ENCODE peak calls at places on chromosomes 12 and 14, in nine cellular contexts. G, K, U, X, W, V, I, A and Y are unnamed samples. For H3K9me3 and H3K27me3, the result is how much of the 10 kb centered on the place peaks cover.

GRCh38 chr12:5258498-5258897 is 173.4 kb upstream of the NTF3 start:
- DNase-seq in U (no peak), I (no peak), G (no peak), X (no peak), K (no peak), V (no peak), W (no peak), A (no peak), Y (no peak)

GRCh38 chr14:105144231-105144665 is 24.3 kb downstream of the JAG2 start:
- DNase-seq in G (no peak), K (peak), W (no peak), U (no peak), A (no peak), I (no peak), V (peak), X (peak), Y (no peak)

GRCh38 chr14:77955816-77956796 is 156.2 kb downstream of the ADCK1 start:
- DNase-seq in A (no peak), X (no peak), V (no peak), I (no peak), W (peak), G (no peak), U (no peak), K (no peak), Y (no peak)

GRCh38 chr12:42756841-42757661 is 167.5 kb upstream of the PRICKLE1 start:
- DNase-seq in A (no peak), K (no peak), G (no peak), W (peak), I (no peak), V (peak), U (no peak), X (no peak), Y (peak)

GRCh38 chr12:122137681-122138080 is 36.3 kb downstream of the IL31 start:
- DNase-seq in A (peak), X (peak), I (no peak), G (no peak), U (no peak), V (no peak), W (peak), K (no peak), Y (no peak)

GRCh38 chr12:92582466-92582865 is 120.3 kb upstream of the PLEKHG7 start:
- DNase-seq in V (no peak), X (no peak), W (no peak), A (no peak), G (no peak), I (no peak), U (no peak), K (no peak), Y (no peak)

GRCh38 chr12:66103011-66103913 is 27.3 kb downstream of the LLPH start:
- DNase-seq in G (no peak), U (no peak), X (no peak), K (no peak), A (no peak), I (no peak), W (peak), V (no peak), Y (no peak)

GRCh38 chr12:115632323-115632722 is 645.2 kb downstream of the MED13L start:
- DNase-seq in W (no peak), I (no peak), V (no peak), A (no peak), G (no peak), K (no peak), U (no peak), X (no peak), Y (no peak)

GRCh38 chr14:52422650-52423356 is 108.7 kb downstream of the PTGER2 start:
- DNase-seq in V (no peak), I (no peak), U (no peak), W (no peak), X (no peak), K (no peak), A (no peak), G (no peak), Y (no peak)

GRCh38 chr12:56644654-56645053 is 1.1 kb downstream of the ATP5F1B start:
- DNase-seq in G (no peak), K (no peak), I (no peak), A (no peak), U (no peak), W (no peak), X (no peak), V (no peak), Y (no peak)

GRCh38 chr12:119341988-119342387 is 7.5 kb downstream of the CCDC60 start:
- DNase-seq in X (no peak), G (no peak), W (no peak), V (no peak), I (no peak), K (no peak), U (no peak), A (no peak), Y (no peak)

GRCh38 chr14:104971447-104972240 is 6.5 kb downstream of the AHNAK2 start:
- DNase-seq in U (no peak), K (peak), I (no peak), A (no peak), G (no peak), V (no peak), X (peak), W (no peak), Y (peak)

GRCh38 chr14:77141592-77142288 is at the start of gene ZDHHC22:
- DNase-seq in V (no peak), W (no peak), G (no peak), I (no peak), X (peak), U (no peak), K (no peak), A (no peak), Y (no peak)

GRCh38 chr12:50483488-50483887 is 21.3 kb upstream of the DIP2B start:
- DNase-seq in I (no peak), K (no peak), X (no peak), V (no peak), U (no peak), A (no peak), W (no peak), G (no peak), Y (no peak)

GRCh38 chr14:100305446-100306255 is 593 bp downstream of the SLC25A29 start:
- DNase-seq in A (peak), V (no peak), X (peak), W (peak), U (peak), I (no peak), G (peak), K (no peak), Y (peak)

GRCh38 chr12:57695770-57696432 is 2.0 kb downstream of the OS9 start:
- DNase-seq in K (no peak), G (no peak), A (no peak), W (no peak), U (no peak), X (no peak), I (no peak), V (no peak), Y (no peak)

GRCh38 chr12:67415473-67415872 is 146.3 kb downstream of the CAND1 start:
- DNase-seq in X (peak), U (peak), K (no peak), W (peak), V (no peak), G (peak), A (peak), I (no peak), Y (no peak)

GRCh38 chr12:28050606-28051005 is 78.1 kb upstream of the PTHLH start:
- DNase-seq in U (no peak), G (no peak), I (no peak), X (no peak), V (no peak), K (no peak), W (no peak), A (no peak), Y (no peak)

GRCh38 chr14:86673523-86673969 is 1143.6 kb downstream of the FLRT2 start:
- DNase-seq in K (no peak), G (no peak), W (no peak), X (no peak), A (no peak), V (peak), U (no peak), I (no peak), Y (no peak)

GRCh38 chr14:57869530-57870088 is 3.7 kb upstream of the SLC35F4 start:
- DNase-seq in I (no peak), U (no peak), V (no peak), A (no peak), W (no peak), G (no peak), K (no peak), X (no peak), Y (no peak)

DNA sequence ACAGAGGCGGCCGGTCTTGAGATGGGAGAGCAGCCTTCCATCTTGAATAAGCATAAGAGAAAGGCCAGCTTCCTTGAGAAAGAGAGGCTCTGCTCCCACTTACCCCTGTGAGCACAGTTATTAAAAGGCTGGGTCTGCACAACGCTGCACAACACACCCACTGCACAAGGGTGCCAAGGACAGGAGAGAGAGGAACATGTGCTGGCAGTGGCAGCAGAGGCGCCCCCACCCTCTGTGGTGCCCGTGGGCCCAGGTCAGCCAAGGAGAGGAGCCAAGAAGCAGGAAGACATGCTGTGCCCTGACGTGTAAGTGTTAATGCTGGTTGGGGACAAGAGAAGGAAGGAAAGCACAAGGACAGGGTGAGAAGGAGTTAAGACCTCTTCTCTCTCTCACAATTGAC is 144.4 kb downstream of the TTC7B start:
- DNase-seq in K (peak), U (no peak), V (no peak), W (no peak), I (no peak), X (no peak), G (no peak), A (no peak), Y (no peak)
- H3K9me3 ChIP-seq in K (under half), U (under half), V (under half), W (under half), I (under half), X (under half), G (under half), A (under half), Y (under half)

DNA sequence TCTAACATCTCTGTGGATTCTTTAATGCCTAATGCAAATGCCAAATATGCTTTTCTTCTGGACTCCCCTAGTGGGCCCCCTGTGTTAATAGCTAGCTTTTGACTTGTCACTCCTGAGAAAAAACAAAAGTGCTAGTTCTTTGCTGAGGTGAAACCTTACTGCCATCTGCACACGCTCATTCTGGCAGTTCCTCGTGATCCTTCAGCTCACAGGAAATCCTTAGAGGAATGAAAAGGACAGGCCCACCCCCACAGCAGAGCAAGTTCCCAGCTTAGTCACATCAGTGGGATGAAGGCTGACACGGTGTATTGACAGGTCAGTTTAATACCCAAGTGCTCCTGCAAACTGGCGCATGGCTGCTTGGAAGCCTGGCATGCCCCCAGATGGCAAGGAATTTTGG is 165.1 kb upstream of the ATP2B1 start:
- DNase-seq in X (peak), G (no peak), A (no peak), I (no peak), W (no peak), V (no peak), U (no peak), K (peak), Y (no peak)
- TF ChIP-seq CTCF in X (no peak), G (no peak), A (no peak), I (no peak), W (no peak), V (no peak), U (no peak), K (no peak), Y (no peak)

DNA sequence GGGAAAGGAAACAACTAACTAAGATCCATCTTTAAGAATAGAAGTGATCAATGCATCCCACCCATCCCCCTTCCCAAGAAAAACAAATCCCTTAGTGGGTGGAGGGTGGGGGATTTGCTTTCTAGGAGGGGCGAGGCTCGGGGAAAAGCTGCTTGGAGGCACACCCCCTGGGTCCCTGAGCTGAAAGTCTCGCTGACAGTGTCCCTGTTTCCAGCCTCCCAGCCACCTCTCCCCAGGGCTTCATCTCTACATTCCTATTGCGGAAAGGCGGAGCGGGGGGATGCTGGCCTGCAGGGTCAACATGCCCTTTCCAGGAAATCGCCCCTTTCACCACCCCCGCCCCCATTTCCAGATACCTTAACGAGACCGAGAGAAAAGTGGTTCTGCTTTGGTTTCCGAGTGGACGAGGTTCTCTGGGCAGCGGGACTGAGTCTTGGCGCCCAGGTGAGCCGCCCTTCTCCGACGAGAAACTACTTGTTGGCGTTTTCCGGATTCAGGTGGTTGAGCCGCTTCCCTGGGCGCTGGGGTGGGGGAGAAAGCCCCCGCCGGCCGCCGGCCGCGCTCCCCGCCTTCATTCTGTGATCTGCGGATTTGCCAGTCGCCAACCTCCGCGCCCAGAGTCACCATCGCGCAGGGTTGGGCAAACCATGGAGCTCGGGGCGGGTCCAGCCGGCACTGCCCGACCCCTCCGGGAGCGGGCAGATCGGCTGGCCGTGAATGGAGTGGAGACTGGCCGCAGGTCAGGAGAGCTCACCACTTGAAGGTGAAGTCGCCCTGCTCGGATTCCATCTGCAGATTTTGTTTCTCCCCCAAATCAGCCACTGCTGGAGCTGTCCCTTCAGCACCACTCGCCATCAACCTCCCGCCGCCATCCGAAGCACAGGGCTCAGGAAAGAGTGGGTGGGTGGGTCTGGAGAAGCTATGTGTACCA is 523 bp downstream of the KCNC2 start:
- DNase-seq in X (peak), U (no peak), V (no peak), A (peak), G (peak), K (no peak), I (no peak), W (peak), Y (no peak)
- H3K27me3 ChIP-seq in X (under half), U (under half), V (under half), A (under half), G (under half), K (under half), I (half or more), W (half or more), Y (under half)

GRCh38 chr12:63179224-63179623 is 28.2 kb upstream of the AVPR1A start:
- DNase-seq in U (no peak), X (no peak), G (no peak), V (no peak), W (no peak), I (no peak), K (no peak), A (no peak), Y (no peak)
- H3K9me3 ChIP-seq in U (under half), X (under half), G (under half), V (under half), W (under half), I (under half), K (under half), A (under half), Y (under half)

GRCh38 chr12:402127-402456 is 648 bp downstream of the CCDC77 start:
- DNase-seq in K (no peak), W (peak), U (no peak), V (no peak), G (no peak), I (no peak), X (peak), A (peak), Y (no peak)
- TF ChIP-seq CTCF in K (no peak), W (peak), U (no peak), V (no peak), G (no peak), I (no peak), X (peak), A (peak), Y (no peak)

GRCh38 chr14:28777773-28778606 is 11.4 kb downstream of the FOXG1 start:
- DNase-seq in K (no peak), I (no peak), V (no peak), W (peak), A (no peak), G (no peak), X (no peak), U (no peak), Y (no peak)
- H3K27me3 ChIP-seq in K (half or more), I (under half), V (under half), W (half or more), A (under half), G (half or more), X (under half), U (under half), Y (half or more)

GRCh38 chr14:33685698-33686097 is 265.2 kb downstream of the EGLN3 start:
- DNase-seq in W (no peak), K (no peak), A (no peak), U (no peak), V (no peak), X (no peak), I (no peak), G (no peak), Y (no peak)
- H3K9me3 ChIP-seq in W (under half), K (under half), A (under half), U (under half), V (under half), X (under half), I (under half), G (under half), Y (under half)

GRCh38 chr12:105031061-105031807 is 45.1 kb downstream of the NOPCHAP1 start:
- DNase-seq in K (no peak), I (no peak), A (no peak), W (no peak), X (no peak), G (no peak), U (no peak), V (no peak), Y (no peak)

GRCh38 chr12:105036937-105037649 is 47.2 kb downstream of the ALDH1L2 start:
- DNase-seq in U (no peak), K (no peak), W (no peak), X (no peak), I (no peak), V (no peak), A (no peak), G (no peak), Y (no peak)

GRCh38 chr12:105032703-105033357 is 46.7 kb downstream of the NOPCHAP1 start:
- DNase-seq in U (no peak), G (no peak), K (no peak), W (no peak), I (no peak), A (no peak), X (no peak), V (no peak), Y (no peak)

GRCh38 chr12:105033851-105034250 is 47.7 kb downstream of the NOPCHAP1 start:
- DNase-seq in X (no peak), A (no peak), V (no peak), W (no peak), K (no peak), U (no peak), G (no peak), I (no peak), Y (no peak)
- TF ChIP-seq CTCF in X (no peak), A (no peak), V (no peak), W (no peak), K (no peak), U (no peak), G (no peak), I (no peak), Y (no peak)

DNA sequence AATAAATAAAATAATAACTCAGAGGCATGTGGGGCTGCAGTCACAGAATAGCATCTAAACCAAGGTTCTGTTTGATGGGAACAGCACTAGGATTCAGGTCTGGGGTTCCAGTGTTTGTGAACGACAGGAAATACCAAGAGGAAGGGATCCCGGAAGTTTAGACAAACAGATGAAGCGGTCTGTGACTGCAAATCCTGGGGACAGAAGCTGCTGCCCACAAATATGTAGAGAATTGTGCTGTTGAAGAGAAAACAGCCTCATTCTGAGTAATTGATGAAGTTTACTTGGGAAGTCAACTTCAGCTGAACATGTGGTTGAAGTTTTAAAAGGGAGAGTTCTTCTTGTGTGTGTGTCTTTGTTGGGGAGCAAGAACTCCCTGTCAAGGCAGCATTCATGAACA is 98.4 kb upstream of the TBX5 start:
- DNase-seq in I (no peak), V (no peak), U (no peak), A (no peak), G (no peak), W (no peak), K (no peak), X (no peak), Y (no peak)
- H3K27me3 ChIP-seq in I (under half), V (under half), U (under half), A (under half), G (under half), W (half or more), K (under half), X (half or more), Y (under half)